ENCODE peak calls at places on chromosomes 2 and 18, in six cellular contexts. One of them, this sample, is unnamed. For H3K36me3 and H3K27me3, the result is how much of the 10 kb centered on the place peaks cover.

GRCh38 chr18:31943895-31944816 is 1.2 kb upstream of the TRAPPC8 start:
- DNase-seq in right lobe of liver: no peak
- DNase-seq in GM12878: no peak
- DNase-seq in endothelial cell of umbilical vein: peak
- DNase-seq in brain microvascular endothelial cell: no peak
- DNase-seq in colonic mucosa: no peak
- DNase-seq in this sample: no peak

GRCh38 chr2:160492401-160493226 is 993 bp downstream of the RBMS1 start:
- DNase-seq in right lobe of liver: peak
- DNase-seq in GM12878: no peak
- DNase-seq in endothelial cell of umbilical vein: peak
- DNase-seq in brain microvascular endothelial cell: peak
- DNase-seq in colonic mucosa: peak
- DNase-seq in this sample: peak

GRCh38 chr2:160210599-160211138 is 10.6 kb upstream of the ITGB6 start:
- DNase-seq in right lobe of liver: peak
- DNase-seq in GM12878: peak
- DNase-seq in endothelial cell of umbilical vein: peak
- DNase-seq in brain microvascular endothelial cell: peak
- DNase-seq in colonic mucosa: peak
- DNase-seq in this sample: peak

GRCh38 chr2:128420776-128421175 is 102.1 kb upstream of the HS6ST1 start:
- DNase-seq in right lobe of liver: no peak
- DNase-seq in GM12878: no peak
- DNase-seq in endothelial cell of umbilical vein: no peak
- DNase-seq in brain microvascular endothelial cell: no peak
- DNase-seq in colonic mucosa: peak
- DNase-seq in this sample: peak

GRCh38 chr2:181374741-181375675 is 82.2 kb upstream of the ITGA4 start:
- DNase-seq in right lobe of liver: no peak
- DNase-seq in GM12878: peak
- DNase-seq in endothelial cell of umbilical vein: no peak
- DNase-seq in brain microvascular endothelial cell: no peak
- DNase-seq in colonic mucosa: no peak
- DNase-seq in this sample: no peak

GRCh38 chr2:216117566-216117965 is 8.4 kb downstream of the XRCC5 start:
- DNase-seq in right lobe of liver: no peak
- DNase-seq in GM12878: no peak
- DNase-seq in endothelial cell of umbilical vein: no peak
- DNase-seq in brain microvascular endothelial cell: no peak
- DNase-seq in colonic mucosa: no peak
- DNase-seq in this sample: no peak

GRCh38 chr2:149972039-149972438 is 384.5 kb upstream of the MMADHC start:
- DNase-seq in right lobe of liver: no peak
- DNase-seq in GM12878: no peak
- DNase-seq in endothelial cell of umbilical vein: no peak
- DNase-seq in brain microvascular endothelial cell: no peak
- DNase-seq in colonic mucosa: no peak
- DNase-seq in this sample: no peak

GRCh38 chr2:109736177-109736827 is 57.8 kb upstream of the RGPD5 start:
- DNase-seq in right lobe of liver: peak
- DNase-seq in GM12878: no peak
- DNase-seq in endothelial cell of umbilical vein: peak
- DNase-seq in brain microvascular endothelial cell: peak
- DNase-seq in colonic mucosa: peak
- DNase-seq in this sample: peak

GRCh38 chr2:82994186-82994585 is 1464.9 kb downstream of the SUCLG1 start:
- DNase-seq in right lobe of liver: no peak
- DNase-seq in GM12878: no peak
- DNase-seq in endothelial cell of umbilical vein: no peak
- DNase-seq in brain microvascular endothelial cell: no peak
- DNase-seq in colonic mucosa: no peak
- DNase-seq in this sample: no peak

GRCh38 chr2:106596844-106597243 is 109.7 kb downstream of the CD8B2 start:
- DNase-seq in right lobe of liver: no peak
- DNase-seq in GM12878: no peak
- DNase-seq in endothelial cell of umbilical vein: no peak
- DNase-seq in brain microvascular endothelial cell: no peak
- DNase-seq in colonic mucosa: no peak
- DNase-seq in this sample: no peak

GRCh38 chr2:34652636-34653035 is 1053.5 kb upstream of the FAM98A start:
- DNase-seq in right lobe of liver: no peak
- DNase-seq in GM12878: no peak
- DNase-seq in endothelial cell of umbilical vein: no peak
- DNase-seq in brain microvascular endothelial cell: peak
- DNase-seq in colonic mucosa: no peak
- DNase-seq in this sample: no peak

GRCh38 chr18:378039-378438 is 110.2 kb upstream of the THOC1 start:
- DNase-seq in right lobe of liver: no peak
- DNase-seq in GM12878: no peak
- DNase-seq in endothelial cell of umbilical vein: peak
- DNase-seq in brain microvascular endothelial cell: no peak
- DNase-seq in colonic mucosa: no peak
- DNase-seq in this sample: no peak

GRCh38 chr2:156892449-156893335 is 364.8 kb upstream of the GALNT5 start:
- DNase-seq in right lobe of liver: no peak
- DNase-seq in GM12878: peak
- DNase-seq in endothelial cell of umbilical vein: peak
- DNase-seq in brain microvascular endothelial cell: peak
- DNase-seq in colonic mucosa: no peak
- DNase-seq in this sample: no peak

GRCh38 chr2:219369447-219369861 is 18.3 kb downstream of the DNPEP start:
- DNase-seq in right lobe of liver: peak
- DNase-seq in GM12878: no peak
- DNase-seq in endothelial cell of umbilical vein: peak
- DNase-seq in brain microvascular endothelial cell: peak
- DNase-seq in colonic mucosa: peak
- DNase-seq in this sample: peak

GRCh38 chr2:100256416-100256815 is 65.9 kb downstream of the LONRF2 start:
- DNase-seq in right lobe of liver: no peak
- DNase-seq in GM12878: no peak
- DNase-seq in endothelial cell of umbilical vein: no peak
- DNase-seq in brain microvascular endothelial cell: no peak
- DNase-seq in colonic mucosa: no peak
- DNase-seq in this sample: no peak

GRCh38 chr2:6434396-6434795 is 431.3 kb downstream of the CMPK2 start:
- DNase-seq in right lobe of liver: no peak
- DNase-seq in GM12878: no peak
- DNase-seq in endothelial cell of umbilical vein: no peak
- DNase-seq in brain microvascular endothelial cell: no peak
- DNase-seq in colonic mucosa: no peak
- DNase-seq in this sample: no peak

GRCh38 chr18:35144628-35145027 is 96.2 kb upstream of the ZNF397 start:
- DNase-seq in right lobe of liver: no peak
- DNase-seq in GM12878: no peak
- DNase-seq in endothelial cell of umbilical vein: no peak
- DNase-seq in brain microvascular endothelial cell: no peak
- DNase-seq in colonic mucosa: no peak
- DNase-seq in this sample: no peak

GRCh38 chr2:214881647-214882205 is 72.2 kb upstream of the BARD1 start:
- DNase-seq in right lobe of liver: no peak
- DNase-seq in GM12878: peak
- DNase-seq in endothelial cell of umbilical vein: no peak
- DNase-seq in brain microvascular endothelial cell: peak
- DNase-seq in colonic mucosa: no peak
- DNase-seq in this sample: no peak

GRCh38 chr2:3127710-3128109 is 249.9 kb downstream of the EIPR1 start:
- DNase-seq in right lobe of liver: no peak
- DNase-seq in GM12878: no peak
- DNase-seq in endothelial cell of umbilical vein: no peak
- DNase-seq in brain microvascular endothelial cell: no peak
- DNase-seq in colonic mucosa: no peak
- DNase-seq in this sample: no peak

GRCh38 chr2:207296265-207296948 is 130.7 kb upstream of the KLF7 start:
- DNase-seq in right lobe of liver: no peak
- DNase-seq in GM12878: no peak
- DNase-seq in endothelial cell of umbilical vein: peak
- DNase-seq in brain microvascular endothelial cell: no peak
- DNase-seq in colonic mucosa: no peak
- DNase-seq in this sample: no peak

GRCh38 chr2:232333361-232334135 is 45.0 kb upstream of the ALPP start:
- DNase-seq in right lobe of liver: no peak
- DNase-seq in GM12878: no peak
- DNase-seq in endothelial cell of umbilical vein: peak
- DNase-seq in brain microvascular endothelial cell: no peak
- DNase-seq in colonic mucosa: no peak
- DNase-seq in this sample: no peak

GRCh38 chr18:36688020-36688965 is 140.5 kb downstream of the TPGS2 start:
- DNase-seq in right lobe of liver: peak
- DNase-seq in GM12878: peak
- DNase-seq in endothelial cell of umbilical vein: peak
- DNase-seq in brain microvascular endothelial cell: peak
- DNase-seq in colonic mucosa: peak
- DNase-seq in this sample: peak

GRCh38 chr2:156332452-156333273 is at the start of gene NR4A2:
- DNase-seq in right lobe of liver: peak
- DNase-seq in GM12878: no peak
- DNase-seq in endothelial cell of umbilical vein: peak
- DNase-seq in brain microvascular endothelial cell: peak
- DNase-seq in colonic mucosa: peak
- DNase-seq in this sample: peak

GRCh38 chr18:13266208-13267100 is 47.9 kb downstream of the LDLRAD4 start:
- DNase-seq in right lobe of liver: no peak
- DNase-seq in GM12878: no peak
- DNase-seq in endothelial cell of umbilical vein: no peak
- DNase-seq in brain microvascular endothelial cell: no peak
- DNase-seq in colonic mucosa: no peak
- DNase-seq in this sample: no peak

GRCh38 chr2:143852748-143853147 is 667.2 kb downstream of the ZEB2 start:
- DNase-seq in right lobe of liver: no peak
- DNase-seq in GM12878: no peak
- DNase-seq in endothelial cell of umbilical vein: no peak
- DNase-seq in brain microvascular endothelial cell: no peak
- DNase-seq in colonic mucosa: no peak
- DNase-seq in this sample: no peak

DNA sequence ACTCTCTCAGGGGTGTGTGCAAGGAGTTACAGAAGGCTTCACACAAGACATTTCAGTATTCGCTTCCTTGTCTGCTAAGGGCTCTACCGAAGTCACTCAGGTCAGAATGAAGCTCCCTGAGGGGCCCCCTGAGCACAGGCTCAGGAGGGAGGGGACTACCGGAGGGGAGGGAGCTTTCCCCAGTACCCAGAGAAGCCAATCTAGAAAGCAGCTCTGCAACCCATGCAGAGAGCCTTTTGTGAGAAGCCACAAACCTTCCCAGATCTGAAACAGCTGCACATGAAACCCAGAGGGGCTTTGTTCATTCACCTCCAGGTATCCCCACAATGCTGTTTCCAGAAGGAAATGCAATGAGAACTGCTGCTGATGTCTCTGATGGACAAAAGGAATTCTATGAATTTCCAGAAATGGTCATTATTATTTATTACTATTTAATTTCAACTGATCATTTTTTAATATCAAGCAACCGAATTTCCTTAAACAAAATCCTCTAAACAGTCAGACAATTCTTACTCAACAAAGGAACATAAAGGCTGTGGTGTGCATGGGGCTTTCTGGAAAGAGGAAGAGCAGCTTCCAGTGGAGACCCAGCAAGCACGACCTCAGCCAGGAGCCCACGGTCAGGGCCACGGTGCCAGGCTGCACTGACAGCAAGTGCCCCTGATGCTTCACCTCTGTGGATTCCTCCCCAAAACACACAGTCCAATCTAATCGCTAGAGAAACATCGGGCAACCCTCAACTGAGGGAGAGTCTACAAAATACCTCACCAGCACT is 42.0 kb downstream of the NDUFA10 start:
- DNase-seq in right lobe of liver: no peak
- DNase-seq in GM12878: no peak
- DNase-seq in endothelial cell of umbilical vein: no peak
- DNase-seq in brain microvascular endothelial cell: no peak
- DNase-seq in colonic mucosa: no peak
- DNase-seq in this sample: no peak
- H3K36me3 ChIP-seq in right lobe of liver: under half
- H3K36me3 ChIP-seq in GM12878: under half
- H3K36me3 ChIP-seq in endothelial cell of umbilical vein: under half
- H3K36me3 ChIP-seq in brain microvascular endothelial cell: under half
- H3K36me3 ChIP-seq in colonic mucosa: under half
- H3K36me3 ChIP-seq in this sample: under half

GRCh38 chr2:197911667-197912066 is 107.3 kb downstream of the PLCL1 start:
- DNase-seq in right lobe of liver: no peak
- DNase-seq in GM12878: no peak
- DNase-seq in endothelial cell of umbilical vein: no peak
- DNase-seq in brain microvascular endothelial cell: no peak
- DNase-seq in colonic mucosa: no peak
- DNase-seq in this sample: no peak

GRCh38 chr2:197908940-197909339 is 104.5 kb downstream of the PLCL1 start:
- DNase-seq in right lobe of liver: no peak
- DNase-seq in GM12878: no peak
- DNase-seq in endothelial cell of umbilical vein: no peak
- DNase-seq in brain microvascular endothelial cell: no peak
- DNase-seq in colonic mucosa: no peak
- DNase-seq in this sample: no peak

GRCh38 chr2:197904446-197904845 is 100.1 kb downstream of the PLCL1 start:
- DNase-seq in right lobe of liver: no peak
- DNase-seq in GM12878: peak
- DNase-seq in endothelial cell of umbilical vein: no peak
- DNase-seq in brain microvascular endothelial cell: no peak
- DNase-seq in colonic mucosa: no peak
- DNase-seq in this sample: no peak

GRCh38 chr2:197909377-197909776 is 105.0 kb downstream of the PLCL1 start:
- DNase-seq in right lobe of liver: no peak
- DNase-seq in GM12878: no peak
- DNase-seq in endothelial cell of umbilical vein: peak
- DNase-seq in brain microvascular endothelial cell: peak
- DNase-seq in colonic mucosa: no peak
- DNase-seq in this sample: no peak

GRCh38 chr2:197908191-197908590 is 103.8 kb downstream of the PLCL1 start:
- DNase-seq in right lobe of liver: no peak
- DNase-seq in GM12878: no peak
- DNase-seq in endothelial cell of umbilical vein: no peak
- DNase-seq in brain microvascular endothelial cell: no peak
- DNase-seq in colonic mucosa: no peak
- DNase-seq in this sample: no peak
- H3K27me3 ChIP-seq in right lobe of liver: under half
- H3K27me3 ChIP-seq in GM12878: under half
- H3K27me3 ChIP-seq in endothelial cell of umbilical vein: under half
- H3K27me3 ChIP-seq in brain microvascular endothelial cell: under half
- H3K27me3 ChIP-seq in colonic mucosa: under half
- H3K27me3 ChIP-seq in this sample: under half

GRCh38 chr18:12121175-12122095 is 27.8 kb downstream of the ANKRD62 start:
- DNase-seq in right lobe of liver: no peak
- DNase-seq in GM12878: no peak
- DNase-seq in endothelial cell of umbilical vein: peak
- DNase-seq in brain microvascular endothelial cell: peak
- DNase-seq in colonic mucosa: no peak
- DNase-seq in this sample: no peak
- TF ChIP-seq CTCF in right lobe of liver: peak
- TF ChIP-seq CTCF in GM12878: no peak
- TF ChIP-seq CTCF in endothelial cell of umbilical vein: no peak
- TF ChIP-seq CTCF in brain microvascular endothelial cell: peak
- TF ChIP-seq CTCF in colonic mucosa: no peak
- TF ChIP-seq CTCF in this sample: no peak

DNA sequence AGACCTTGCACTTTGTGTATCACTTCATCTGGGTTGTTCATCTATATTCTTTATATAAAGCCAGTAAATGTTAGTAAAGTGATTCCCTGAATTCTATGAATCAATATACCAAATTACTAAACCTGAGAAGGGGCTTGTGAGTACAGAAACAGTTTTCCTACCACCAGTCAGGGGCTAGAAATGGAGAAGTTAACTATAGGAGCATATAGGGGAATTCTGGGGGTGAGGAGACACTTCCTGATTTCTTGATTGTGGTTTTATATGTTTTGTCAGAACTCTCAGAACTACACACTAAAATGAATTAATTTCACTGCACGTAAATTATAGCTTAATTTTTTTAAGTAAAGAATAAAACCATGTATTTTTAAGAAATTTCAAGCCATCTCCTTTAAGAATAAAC is 93.7 kb downstream of the SESTD1 start:
- DNase-seq in right lobe of liver: no peak
- DNase-seq in GM12878: no peak
- DNase-seq in endothelial cell of umbilical vein: no peak
- DNase-seq in brain microvascular endothelial cell: no peak
- DNase-seq in colonic mucosa: no peak
- DNase-seq in this sample: no peak
- H3K36me3 ChIP-seq in right lobe of liver: under half
- H3K36me3 ChIP-seq in GM12878: under half
- H3K36me3 ChIP-seq in endothelial cell of umbilical vein: under half
- H3K36me3 ChIP-seq in brain microvascular endothelial cell: under half
- H3K36me3 ChIP-seq in colonic mucosa: under half
- H3K36me3 ChIP-seq in this sample: under half

This sample was measured in stomach.